ENCODE peak calls at places on chromosomes 13 and 19, in seven cellular contexts. W, F, U, N, I, Z and H are unnamed samples.

GRCh38 chr13:39052944-39053343 is 14.7 kb downstream of the NHLRC3 start:
- DNase-seq in U (no peak), I (no peak), F (no peak), Z (no peak), W (no peak), N (no peak), H (no peak)

GRCh38 chr13:94679614-94680013 is 32.7 kb downstream of the SOX21 start:
- DNase-seq in Z (no peak), U (no peak), F (no peak), I (no peak), N (no peak), W (no peak), H (no peak)

GRCh38 chr13:40558656-40559055 is 107.8 kb downstream of the FOXO1 start:
- DNase-seq in W (no peak), I (no peak), F (no peak), Z (no peak), U (no peak), N (no peak), H (no peak)

GRCh38 chr19:30315159-30315558 is 57.0 kb upstream of the ZNF536 start:
- DNase-seq in U (no peak), W (no peak), I (no peak), Z (no peak), N (no peak), F (no peak), H (no peak)

GRCh38 chr13:27132538-27132937 is 39.1 kb downstream of the USP12 start:
- DNase-seq in U (no peak), I (peak), N (no peak), Z (no peak), F (no peak), W (no peak), H (no peak)

GRCh38 chr19:7844405-7844804 is 14.4 kb downstream of the EVI5L start:
- DNase-seq in Z (no peak), I (no peak), U (no peak), F (no peak), W (no peak), N (no peak), H (no peak)

GRCh38 chr19:45470147-45471081 is 2.6 kb downstream of the FOSB start:
- DNase-seq in Z (no peak), N (no peak), I (no peak), U (no peak), F (no peak), W (peak), H (peak)

GRCh38 chr19:5850743-5851293 is 431 bp downstream of the FUT3 start:
- DNase-seq in N (no peak), F (no peak), Z (no peak), U (peak), W (peak), I (no peak), H (no peak)

GRCh38 chr19:1245884-1246816 is 2.2 kb upstream of the MIDN start:
- DNase-seq in I (no peak), F (no peak), W (no peak), Z (peak), N (no peak), U (no peak), H (no peak)

GRCh38 chr19:44925114-44925891 is 10.9 kb downstream of the APOC1 start:
- DNase-seq in I (no peak), U (no peak), N (no peak), W (no peak), Z (peak), F (no peak), H (no peak)

GRCh38 chr19:46383171-46383815 is 30.1 kb downstream of the CCDC8 start:
- DNase-seq in U (no peak), I (no peak), W (no peak), N (no peak), Z (no peak), F (no peak), H (no peak)

GRCh38 chr19:33687761-33688656 is 66.3 kb downstream of the CHST8 start:
- DNase-seq in U (peak), F (no peak), I (no peak), N (no peak), W (no peak), Z (no peak), H (no peak)

GRCh38 chr19:6686628-6686975 is 16.6 kb upstream of the TNFSF14 start:
- DNase-seq in I (no peak), W (no peak), N (no peak), Z (no peak), F (no peak), U (no peak), H (no peak)

GRCh38 chr13:21121616-21122015 is 54.7 kb downstream of the SKA3 start:
- DNase-seq in F (no peak), I (no peak), U (no peak), Z (no peak), W (no peak), N (no peak), H (no peak)

GRCh38 chr13:45464687-45465453 is at the start of gene COG3:
- DNase-seq in U (peak), Z (peak), I (peak), N (peak), W (peak), F (peak), H (peak)

GRCh38 chr19:45290381-45290931 is 32.2 kb downstream of the CKM start:
- DNase-seq in I (no peak), F (no peak), Z (no peak), N (no peak), U (no peak), W (no peak), H (no peak)

DNA sequence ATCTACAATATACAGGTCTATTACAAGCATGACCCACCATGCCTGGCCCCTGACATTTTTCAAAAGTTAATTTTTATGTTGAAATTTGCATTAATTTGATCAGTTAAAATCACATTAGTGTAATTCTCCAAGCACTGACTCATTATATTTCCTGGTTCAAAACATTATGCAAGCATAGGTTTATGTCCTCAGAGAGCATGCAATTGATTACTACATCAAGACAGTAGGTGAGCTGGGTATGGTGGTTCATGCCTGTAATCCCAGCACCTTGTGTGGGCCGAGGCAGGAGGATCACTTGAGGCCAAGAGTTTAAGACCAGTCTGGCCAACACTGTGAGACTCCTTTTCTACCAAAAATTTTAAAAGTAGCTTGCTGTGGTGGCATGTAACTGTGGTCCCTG is 248.8 kb upstream of the KLHL1 start:
- DNase-seq in U (no peak), W (no peak), F (no peak), N (no peak), Z (no peak), I (no peak), H (no peak)
- TF ChIP-seq JUND in U (no peak), W (no peak), F (no peak), N (no peak), Z (no peak), I (no peak), H (no peak)

GRCh38 chr13:23427342-23428182 is 5.9 kb downstream of the SACS start:
- DNase-seq in Z (peak), N (no peak), I (no peak), F (no peak), W (no peak), U (no peak), H (peak)
- TF ChIP-seq JUND in Z (no peak), N (no peak), I (no peak), F (no peak), W (no peak), U (peak), H (no peak)

GRCh38 chr13:48318714-48319457 is 15.3 kb downstream of the RB1 start:
- DNase-seq in N (no peak), I (no peak), Z (no peak), F (no peak), W (no peak), U (no peak), H (no peak)
- TF ChIP-seq JUND in N (no peak), I (no peak), Z (no peak), F (no peak), W (no peak), U (no peak), H (no peak)

GRCh38 chr19:3117746-3118145 is 18.1 kb upstream of the GNA15 start:
- DNase-seq in W (no peak), N (no peak), F (no peak), Z (no peak), U (no peak), I (no peak), H (no peak)
- TF ChIP-seq JUND in W (no peak), N (no peak), F (no peak), Z (no peak), U (no peak), I (no peak), H (no peak)